ENCODE peak calls at places on chromosomes 1 and 21, in seven cellular contexts. One of them, this sample, is unnamed.

GRCh38 chr1:68229927-68230812 is 2.2 kb downstream of the WLS start:
- DNase-seq in AG09319: no peak
- DNase-seq in CD4-positive, CD25-positive, alpha-beta regulatory T cell: no peak
- DNase-seq in stimulated activated CD4-positive, alpha-beta T cell treated with anti-CD3 and anti-CD28 coated beads, TNF-alpha, amount 100 ng/mL, for 24 hours: no peak
- DNase-seq in suprapubic skin: no peak
- DNase-seq in NCI-H1092: no peak
- DNase-seq in CD8-positive, alpha-beta T cell: no peak
- DNase-seq in this sample: no peak

GRCh38 chr1:152520561-152521090 is 6.3 kb downstream of the CRCT1 start:
- DNase-seq in AG09319: no peak
- DNase-seq in CD4-positive, CD25-positive, alpha-beta regulatory T cell: no peak
- DNase-seq in stimulated activated CD4-positive, alpha-beta T cell treated with anti-CD3 and anti-CD28 coated beads, TNF-alpha, amount 100 ng/mL, for 24 hours: no peak
- DNase-seq in suprapubic skin: no peak
- DNase-seq in NCI-H1092: no peak
- DNase-seq in CD8-positive, alpha-beta T cell: no peak
- DNase-seq in this sample: no peak

GRCh38 chr1:76868154-76868882 is 1.0 kb downstream of the ST6GALNAC5 start:
- DNase-seq in AG09319: no peak
- DNase-seq in CD4-positive, CD25-positive, alpha-beta regulatory T cell: no peak
- DNase-seq in stimulated activated CD4-positive, alpha-beta T cell treated with anti-CD3 and anti-CD28 coated beads, TNF-alpha, amount 100 ng/mL, for 24 hours: peak; percentile 17
- DNase-seq in suprapubic skin: no peak
- DNase-seq in NCI-H1092: peak; percentile 16
- DNase-seq in CD8-positive, alpha-beta T cell: no peak
- DNase-seq in this sample: no peak

GRCh38 chr1:103497404-103497803 is 28.1 kb upstream of the RNPC3 start:
- DNase-seq in AG09319: no peak
- DNase-seq in CD4-positive, CD25-positive, alpha-beta regulatory T cell: no peak
- DNase-seq in stimulated activated CD4-positive, alpha-beta T cell treated with anti-CD3 and anti-CD28 coated beads, TNF-alpha, amount 100 ng/mL, for 24 hours: no peak
- DNase-seq in suprapubic skin: no peak
- DNase-seq in NCI-H1092: no peak
- DNase-seq in CD8-positive, alpha-beta T cell: no peak
- DNase-seq in this sample: no peak

GRCh38 chr1:92872719-92873118 is 40.9 kb downstream of the RPL5 start:
- DNase-seq in AG09319: no peak
- DNase-seq in CD4-positive, CD25-positive, alpha-beta regulatory T cell: no peak
- DNase-seq in stimulated activated CD4-positive, alpha-beta T cell treated with anti-CD3 and anti-CD28 coated beads, TNF-alpha, amount 100 ng/mL, for 24 hours: no peak
- DNase-seq in suprapubic skin: no peak
- DNase-seq in NCI-H1092: no peak
- DNase-seq in CD8-positive, alpha-beta T cell: no peak
- DNase-seq in this sample: no peak

GRCh38 chr21:41095983-41096382 is 72.0 kb upstream of the BACE2 start:
- DNase-seq in AG09319: no peak
- DNase-seq in CD4-positive, CD25-positive, alpha-beta regulatory T cell: no peak
- DNase-seq in stimulated activated CD4-positive, alpha-beta T cell treated with anti-CD3 and anti-CD28 coated beads, TNF-alpha, amount 100 ng/mL, for 24 hours: no peak
- DNase-seq in suprapubic skin: no peak
- DNase-seq in NCI-H1092: no peak
- DNase-seq in CD8-positive, alpha-beta T cell: no peak
- DNase-seq in this sample: no peak

GRCh38 chr1:36865080-36865900 is 169.0 kb downstream of the GRIK3 start:
- DNase-seq in AG09319: no peak
- DNase-seq in CD4-positive, CD25-positive, alpha-beta regulatory T cell: no peak
- DNase-seq in stimulated activated CD4-positive, alpha-beta T cell treated with anti-CD3 and anti-CD28 coated beads, TNF-alpha, amount 100 ng/mL, for 24 hours: no peak
- DNase-seq in suprapubic skin: no peak
- DNase-seq in NCI-H1092: no peak
- DNase-seq in CD8-positive, alpha-beta T cell: no peak
- DNase-seq in this sample: no peak

GRCh38 chr1:53781654-53782053 is 42.7 kb upstream of the GLIS1 start:
- DNase-seq in AG09319: no peak
- DNase-seq in CD4-positive, CD25-positive, alpha-beta regulatory T cell: no peak
- DNase-seq in stimulated activated CD4-positive, alpha-beta T cell treated with anti-CD3 and anti-CD28 coated beads, TNF-alpha, amount 100 ng/mL, for 24 hours: no peak
- DNase-seq in suprapubic skin: no peak
- DNase-seq in NCI-H1092: no peak
- DNase-seq in CD8-positive, alpha-beta T cell: no peak
- DNase-seq in this sample: no peak

GRCh38 chr1:55816456-55816794 is 601.3 kb upstream of the USP24 start:
- DNase-seq in AG09319: no peak
- DNase-seq in CD4-positive, CD25-positive, alpha-beta regulatory T cell: no peak
- DNase-seq in stimulated activated CD4-positive, alpha-beta T cell treated with anti-CD3 and anti-CD28 coated beads, TNF-alpha, amount 100 ng/mL, for 24 hours: no peak
- DNase-seq in suprapubic skin: no peak
- DNase-seq in NCI-H1092: no peak
- DNase-seq in CD8-positive, alpha-beta T cell: no peak
- DNase-seq in this sample: no peak

GRCh38 chr1:222843434-222844107 is 28.7 kb downstream of the DISP1 start:
- DNase-seq in AG09319: no peak
- DNase-seq in CD4-positive, CD25-positive, alpha-beta regulatory T cell: no peak
- DNase-seq in stimulated activated CD4-positive, alpha-beta T cell treated with anti-CD3 and anti-CD28 coated beads, TNF-alpha, amount 100 ng/mL, for 24 hours: no peak
- DNase-seq in suprapubic skin: no peak
- DNase-seq in NCI-H1092: no peak
- DNase-seq in CD8-positive, alpha-beta T cell: no peak
- DNase-seq in this sample: no peak

GRCh38 chr1:36516372-36517018 is 33.8 kb upstream of the CSF3R start:
- DNase-seq in AG09319: peak; percentile 11
- DNase-seq in CD4-positive, CD25-positive, alpha-beta regulatory T cell: peak; percentile 3
- DNase-seq in stimulated activated CD4-positive, alpha-beta T cell treated with anti-CD3 and anti-CD28 coated beads, TNF-alpha, amount 100 ng/mL, for 24 hours: peak; percentile 24
- DNase-seq in suprapubic skin: no peak
- DNase-seq in NCI-H1092: peak; percentile 45
- DNase-seq in CD8-positive, alpha-beta T cell: peak; percentile 35
- DNase-seq in this sample: peak; percentile 51

GRCh38 chr1:223363057-223363855 is 720 bp downstream of the SUSD4 start:
- DNase-seq in AG09319: no peak
- DNase-seq in CD4-positive, CD25-positive, alpha-beta regulatory T cell: peak; percentile 9
- DNase-seq in stimulated activated CD4-positive, alpha-beta T cell treated with anti-CD3 and anti-CD28 coated beads, TNF-alpha, amount 100 ng/mL, for 24 hours: peak; percentile 24
- DNase-seq in suprapubic skin: no peak
- DNase-seq in NCI-H1092: peak; percentile 38
- DNase-seq in CD8-positive, alpha-beta T cell: peak; percentile 30
- DNase-seq in this sample: no peak

GRCh38 chr1:116019653-116020253 is 43.4 kb downstream of the SLC22A15 start:
- DNase-seq in AG09319: no peak
- DNase-seq in CD4-positive, CD25-positive, alpha-beta regulatory T cell: no peak
- DNase-seq in stimulated activated CD4-positive, alpha-beta T cell treated with anti-CD3 and anti-CD28 coated beads, TNF-alpha, amount 100 ng/mL, for 24 hours: no peak
- DNase-seq in suprapubic skin: no peak
- DNase-seq in NCI-H1092: no peak
- DNase-seq in CD8-positive, alpha-beta T cell: no peak
- DNase-seq in this sample: no peak